ENCODE peak calls at places on chromosomes 16 and 17, in ten cellular contexts. I is HCT116, W is heart left ventricle, R is H54, A is lower leg skin, J is uterus, F is transverse colon, K is tibial nerve, H is right lobe of liver, M is GM12892. C is an unnamed sample.

GRCh38 chr17:64118452-64118979 is 11.4 kb downstream of the ERN1 start:
- DNase-seq in I (no peak), W (peak; percentile 30), R (no peak), A (peak; percentile 47), J (peak; percentile 52), F (peak; percentile 32), K (peak; percentile 24), H (peak; percentile 68), M (no peak), C (no peak)

GRCh38 chr16:74942977-74943918 is 41.7 kb downstream of the WDR59 start:
- DNase-seq in I (no peak), W (no peak), R (no peak), A (no peak), J (no peak), F (no peak), K (no peak), H (no peak), M (no peak), C (no peak)

GRCh38 chr16:29811896-29812665 is at the start of gene PRRT2:
- DNase-seq in I (no peak), W (peak; percentile 81), R (no peak), A (no peak), J (peak; percentile 83), F (peak; percentile 64), K (peak; percentile 49), H (no peak), M (no peak), C (no peak)

GRCh38 chr16:9443864-9444263 is 352.4 kb downstream of the HAPSTR1 start:
- DNase-seq in I (no peak), W (no peak), R (no peak), A (no peak), J (no peak), F (no peak), K (no peak), H (no peak), M (no peak), C (no peak)

GRCh38 chr16:24686678-24687077 is 42.8 kb upstream of the TNRC6A start:
- DNase-seq in I (no peak), W (no peak), R (no peak), A (no peak), J (no peak), F (no peak), K (no peak), H (no peak), M (no peak), C (no peak)

GRCh38 chr17:82458885-82459424 is 414 bp downstream of the NARF start:
- DNase-seq in I (no peak), W (no peak), R (no peak), A (no peak), J (no peak), F (peak; percentile 34), K (no peak), H (no peak), M (no peak), C (no peak)

GRCh38 chr17:78125976-78126894 is 2.3 kb downstream of the TMC6 start:
- DNase-seq in I (no peak), W (peak; percentile 75), R (no peak), A (no peak), J (no peak), F (no peak), K (no peak), H (no peak), M (no peak), C (no peak)

GRCh38 chr16:31473300-31474052 is 1.5 kb downstream of the TGFB1I1 start:
- DNase-seq in I (no peak), W (no peak), R (no peak), A (no peak), J (no peak), F (no peak), K (no peak), H (no peak), M (no peak), C (no peak)

DNA sequence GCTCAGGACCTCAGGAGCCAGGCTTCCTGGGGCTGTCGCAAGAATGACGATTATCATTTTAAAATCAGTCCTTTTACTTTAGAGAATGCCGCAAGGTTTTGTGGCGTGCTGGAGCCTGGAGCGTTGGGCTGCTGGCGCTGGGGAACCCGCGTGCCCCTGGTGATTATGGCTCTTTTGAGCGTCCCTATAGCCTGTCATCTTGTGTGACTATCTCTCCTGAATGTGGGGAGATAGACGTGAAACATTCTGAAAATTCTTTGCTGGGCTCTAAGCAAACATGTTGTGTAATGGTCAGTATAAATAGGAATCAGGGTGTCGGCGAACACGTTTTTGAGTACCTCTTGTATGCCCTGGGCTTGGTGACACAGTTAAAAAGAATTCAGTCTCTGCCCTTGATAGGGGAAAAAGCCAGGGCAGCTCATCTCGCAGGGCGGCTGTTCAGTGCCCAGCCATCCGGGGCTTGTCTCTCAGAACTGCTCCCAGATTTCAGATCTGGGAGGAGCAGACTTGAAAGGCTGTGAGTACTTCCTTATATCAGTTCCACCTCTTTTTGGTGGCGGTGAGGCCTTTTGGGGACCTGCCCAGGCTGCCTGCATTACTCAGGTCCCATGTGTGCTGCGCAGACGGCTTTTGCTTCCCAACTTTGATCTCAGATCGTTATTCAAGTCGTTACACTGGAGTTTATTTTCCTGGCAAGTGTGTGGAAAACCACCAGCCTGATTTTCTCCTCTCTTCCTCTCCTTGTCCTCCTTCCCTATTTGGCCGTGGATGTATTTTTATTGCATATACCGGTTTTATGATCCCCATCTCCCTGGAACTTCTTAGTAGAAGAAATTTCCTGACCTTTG is 976 bp downstream of the SLC7A6 start:
- DNase-seq in I (peak; percentile 68), W (peak; percentile 59), R (peak; percentile 85), A (peak; percentile 82), J (peak; percentile 57), F (peak; percentile 76), K (peak; percentile 73), H (no peak), M (no peak), C (no peak)
- TF ChIP-seq POLR2A in I (no peak), W (peak; percentile 60), R (no peak), A (no peak), J (no peak), F (peak; percentile 46), K (peak; percentile 52), H (peak; percentile 34), M (peak; percentile 19), C (no peak)

GRCh38 chr17:44219126-44219635 is 294 bp downstream of the UBTF start:
- DNase-seq in I (no peak), W (peak; percentile 70), R (peak; percentile 60), A (no peak), J (no peak), F (peak; percentile 69), K (no peak), H (peak; percentile 78), M (peak; percentile 66), C (peak; percentile 66)

GRCh38 chr17:44216674-44217073 is 2.8 kb downstream of the UBTF start:
- DNase-seq in I (no peak), W (no peak), R (no peak), A (no peak), J (no peak), F (no peak), K (no peak), H (no peak), M (no peak), C (no peak)

GRCh38 chr17:44218344-44219125 is 940 bp downstream of the UBTF start:
- DNase-seq in I (peak; percentile 74), W (peak; percentile 93), R (peak; percentile 79), A (peak; percentile 77), J (peak; percentile 90), F (peak; percentile 92), K (peak; percentile 74), H (peak; percentile 92), M (peak; percentile 80), C (peak; percentile 80)

GRCh38 chr17:44216173-44216572 is 3.3 kb downstream of the UBTF start:
- DNase-seq in I (no peak), W (no peak), R (no peak), A (no peak), J (no peak), F (peak; percentile 39), K (no peak), H (no peak), M (no peak), C (no peak)

GRCh38 chr17:44217738-44218343 is 1.6 kb downstream of the UBTF start:
- DNase-seq in I (no peak), W (peak; percentile 43), R (no peak), A (no peak), J (no peak), F (peak; percentile 29), K (no peak), H (peak; percentile 58), M (no peak), C (no peak)
- TF ChIP-seq POLR2A in I (no peak), W (no peak), R (no peak), A (no peak), J (no peak), F (no peak), K (no peak), H (no peak), M (no peak), C (no peak)

GRCh38 chr16:11624205-11624604 is 37.5 kb upstream of the LITAF start:
- DNase-seq in I (no peak), W (no peak), R (no peak), A (no peak), J (no peak), F (no peak), K (no peak), H (no peak), M (no peak), C (no peak)

GRCh38 chr16:11619327-11619851 is 32.7 kb upstream of the LITAF start:
- DNase-seq in I (no peak), W (no peak), R (no peak), A (no peak), J (no peak), F (no peak), K (no peak), H (peak; percentile 80), M (no peak), C (no peak)

GRCh38 chr16:11620243-11621003 is 33.7 kb upstream of the LITAF start:
- DNase-seq in I (no peak), W (no peak), R (no peak), A (no peak), J (no peak), F (no peak), K (no peak), H (no peak), M (no peak), C (no peak)

GRCh38 chr16:11621539-11621919 is 34.8 kb upstream of the LITAF start:
- DNase-seq in I (no peak), W (no peak), R (no peak), A (no peak), J (no peak), F (no peak), K (no peak), H (no peak), M (no peak), C (no peak)

DNA sequence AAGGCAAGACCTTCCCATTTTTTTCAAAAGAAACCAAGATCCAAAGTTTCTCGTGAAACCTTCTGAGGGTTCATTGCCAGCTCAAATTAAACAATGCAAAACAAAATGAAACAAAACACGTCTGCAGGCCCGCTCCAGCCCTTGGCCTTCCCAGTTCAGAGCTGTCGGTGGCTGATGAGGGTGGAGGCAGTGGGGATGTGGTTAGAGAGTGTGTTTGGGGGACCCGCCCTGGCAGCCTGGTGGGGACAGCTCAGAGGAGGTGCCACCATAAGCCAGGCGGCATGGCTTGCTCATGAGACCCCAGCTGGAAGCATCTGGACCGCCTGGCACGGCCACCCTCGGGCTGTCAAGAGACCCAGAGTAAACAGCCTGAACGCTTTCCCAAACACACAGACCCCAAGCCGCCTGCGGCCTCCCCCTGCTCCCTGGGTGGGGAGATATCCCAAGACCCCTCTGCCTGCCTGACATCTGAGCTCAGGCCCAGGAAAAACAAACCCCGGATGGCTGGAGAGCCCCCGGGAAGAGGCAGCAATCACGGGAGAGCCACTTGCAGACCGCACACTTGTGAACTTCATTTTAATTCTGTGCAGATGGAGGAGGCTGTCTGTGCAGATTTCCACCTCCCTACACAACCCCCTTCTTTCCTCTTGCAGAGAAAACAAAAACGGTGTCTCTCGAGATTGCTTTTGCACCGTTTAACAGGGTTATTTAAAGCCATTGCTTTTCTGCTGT is 35.4 kb upstream of the LITAF start:
- DNase-seq in I (no peak), W (no peak), R (no peak), A (no peak), J (no peak), F (no peak), K (no peak), H (no peak), M (peak; percentile 48), C (no peak)
- TF ChIP-seq POLR2A in I (no peak), W (no peak), R (no peak), A (no peak), J (no peak), F (no peak), K (no peak), H (no peak), M (no peak), C (no peak)

GRCh38 chr16:81035398-81035974 is at the start of gene ATMIN:
- DNase-seq in I (peak; percentile 92), W (peak; percentile 89), R (peak; percentile 93), A (peak; percentile 68), J (peak; percentile 83), F (peak; percentile 91), K (peak; percentile 74), H (peak; percentile 90), M (peak; percentile 93), C (peak; percentile 95)
- TF ChIP-seq POLR2A in I (peak; percentile 54), W (peak; percentile 21), R (peak; percentile 84), A (no peak), J (peak; percentile 63), F (no peak), K (peak; percentile 45), H (no peak), M (peak; percentile 63), C (no peak)